ENCODE peak calls at places on chromosomes 2 and 18, in four cellular contexts. U is kidney, X is stomach, M is left lung. T is an unnamed sample. For H3K4me1, the result is how much of the 10 kb centered on the place peaks cover.

GRCh38 chr2:229601396-229601795 is 113.0 kb downstream of the DNER start:
- DNase-seq in U (no peak), X (no peak), M (no peak), T (no peak)

GRCh38 chr2:24734741-24735140 is 58.5 kb downstream of the PTRHD1 start:
- DNase-seq in U (no peak), X (no peak), M (no peak), T (no peak)

GRCh38 chr18:73244411-73244810 is 376.6 kb upstream of the NETO1 start:
- DNase-seq in U (no peak), X (no peak), M (no peak), T (no peak)

GRCh38 chr2:37306024-37306423 is 18.6 kb downstream of the PRKD3 start:
- DNase-seq in U (no peak), X (no peak), M (no peak), T (no peak)

GRCh38 chr2:129318581-129319421 is 660.7 kb upstream of the RAB6C start:
- DNase-seq in U (no peak), X (no peak), M (no peak), T (no peak)

GRCh38 chr2:223894009-223894408 is 51.1 kb downstream of the WDFY1 start:
- DNase-seq in U (no peak), X (no peak), M (no peak), T (no peak)

GRCh38 chr2:149858214-149858613 is 270.6 kb upstream of the MMADHC start:
- DNase-seq in U (no peak), X (no peak), M (no peak), T (no peak)

GRCh38 chr2:20514596-20515269 is 67.9 kb downstream of the RHOB start:
- DNase-seq in U (peak), X (no peak), M (peak), T (no peak)

GRCh38 chr2:224650815-224651439 is 65.2 kb downstream of the CCDC195 start:
- DNase-seq in U (no peak), X (no peak), M (no peak), T (no peak)

GRCh38 chr2:33322607-33323006 is 153.8 kb upstream of the RASGRP3 start:
- DNase-seq in U (no peak), X (no peak), M (no peak), T (no peak)

GRCh38 chr2:154470386-154470785 is 228.1 kb upstream of the KCNJ3 start:
- DNase-seq in U (no peak), X (no peak), M (no peak), T (no peak)

GRCh38 chr2:236001166-236001828 is 166.9 kb downstream of the GBX2 start:
- DNase-seq in U (no peak), X (no peak), M (no peak), T (no peak)

GRCh38 chr2:73999881-74000597 is 15.3 kb downstream of the TET3 start:
- DNase-seq in U (no peak), X (no peak), M (no peak), T (no peak)

GRCh38 chr2:166230024-166230723 is 102.4 kb upstream of the SCN1A start:
- DNase-seq in U (no peak), X (no peak), M (no peak), T (no peak)

GRCh38 chr18:26703170-26703933 is 155.0 kb upstream of the KCTD1 start:
- DNase-seq in U (no peak), X (peak), M (no peak), T (no peak)

GRCh38 chr18:13892098-13892497 is 23.2 kb downstream of the MC2R start:
- DNase-seq in U (no peak), X (no peak), M (no peak), T (no peak)

GRCh38 chr2:82013641-82014040 is 1709.1 kb upstream of the LRRTM1 start:
- DNase-seq in U (no peak), X (no peak), M (no peak), T (no peak)

GRCh38 chr2:95022309-95023221 is 2.9 kb upstream of the MAL start:
- DNase-seq in U (peak), X (peak), M (peak), T (peak)

GRCh38 chr2:191421950-191422349 is 176.7 kb downstream of the MYO1B start:
- DNase-seq in U (no peak), X (no peak), M (no peak), T (no peak)

GRCh38 chr2:48219555-48220436 is 310.2 kb upstream of the STON1 start:
- DNase-seq in U (no peak), X (no peak), M (no peak), T (no peak)

GRCh38 chr2:40554665-40555294 is 102.9 kb upstream of the SLC8A1 start:
- DNase-seq in U (peak), X (peak), M (peak), T (no peak)

GRCh38 chr2:65639156-65639876 is 206.9 kb upstream of the SPRED2 start:
- DNase-seq in U (no peak), X (no peak), M (no peak), T (no peak)

DNA sequence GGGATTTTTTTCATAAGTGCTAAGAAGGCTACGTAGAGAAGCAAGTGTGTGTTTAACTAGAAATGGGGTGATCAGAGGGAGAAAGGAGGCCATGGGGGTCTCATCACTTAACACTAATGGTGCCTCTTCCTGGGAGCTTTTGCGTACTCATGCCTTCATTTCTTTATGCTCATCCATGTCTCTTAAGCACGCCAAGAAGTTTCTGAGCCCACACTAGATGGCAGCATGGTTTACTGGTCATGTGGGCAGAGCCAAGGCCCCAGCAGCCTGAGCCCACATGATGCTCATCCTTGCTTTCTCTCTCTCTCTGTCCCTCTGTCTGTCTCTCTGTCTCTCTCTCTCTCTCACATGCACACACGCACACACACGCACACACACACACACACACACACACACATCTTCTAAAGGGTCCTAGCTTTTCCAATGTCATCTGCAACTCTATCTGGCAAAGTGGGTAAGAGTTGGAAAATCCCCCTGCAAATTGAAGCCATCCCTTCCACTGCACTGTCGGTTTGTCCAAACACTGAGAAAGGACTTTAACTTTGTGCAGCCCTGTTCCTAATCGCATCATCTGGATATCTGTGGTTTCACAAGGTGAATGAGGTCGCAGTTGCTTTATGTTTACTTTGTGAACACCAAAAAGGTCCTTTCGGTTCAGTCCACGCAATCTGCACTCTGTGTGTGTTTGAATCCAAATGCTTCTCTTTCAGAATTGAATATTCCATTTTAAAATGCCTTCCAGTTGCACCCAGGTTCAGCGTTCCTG is 137.2 kb upstream of the CCDC68 start:
- DNase-seq in U (no peak), X (no peak), M (no peak), T (no peak)
- TF ChIP-seq CTCF in U (peak), X (no peak), M (no peak), T (no peak)

GRCh38 chr18:48834421-48835011 is 116.2 kb downstream of the SMAD7 start:
- DNase-seq in U (peak), X (peak), M (peak), T (peak)
- H3K4me3 ChIP-seq in U (no peak), X (peak), M (no peak), T (peak)

GRCh38 chr2:230687498-230687897 is 25.1 kb upstream of the CAB39 start:
- DNase-seq in U (no peak), X (no peak), M (no peak), T (no peak)
- H3K4me1 ChIP-seq in U (under half), X (under half), M (under half), T (under half)

GRCh38 chr2:152648336-152648735 is 68.9 kb downstream of the PRPF40A start:
- DNase-seq in U (no peak), X (no peak), M (no peak), T (no peak)
- TF ChIP-seq CTCF in U (peak), X (peak), M (peak), T (no peak)

DNA sequence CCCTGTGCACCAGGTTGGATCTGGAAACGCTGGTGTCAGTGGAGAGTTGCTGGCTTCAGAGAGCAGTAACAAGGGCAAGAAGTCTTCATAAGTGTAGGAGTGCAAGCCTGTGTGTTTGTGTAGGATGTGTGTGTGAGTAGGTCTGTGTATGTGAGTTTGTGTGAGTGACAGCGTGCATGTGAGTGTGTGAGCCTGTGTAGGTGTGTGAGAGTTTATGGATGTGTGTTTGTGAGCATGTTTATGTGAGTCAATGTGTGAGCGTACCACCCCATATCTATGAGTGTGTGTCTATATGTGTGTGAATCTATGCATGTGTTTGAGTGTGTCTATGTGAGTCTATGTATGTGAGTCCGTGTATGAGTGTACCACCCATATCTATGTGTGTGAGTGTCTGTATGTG is 86.5 kb upstream of the ATG16L1 start:
- DNase-seq in U (no peak), X (no peak), M (no peak), T (no peak)
- H3K4me3 ChIP-seq in U (no peak), X (no peak), M (no peak), T (no peak)

GRCh38 chr2:160315337-160315736 is 115.3 kb upstream of the ITGB6 start:
- DNase-seq in U (no peak), X (no peak), M (no peak), T (no peak)
- H3K4me1 ChIP-seq in U (under half), X (under half), M (under half), T (under half)

GRCh38 chr2:62724886-62725711 is 19.6 kb downstream of the EHBP1 start:
- DNase-seq in U (no peak), X (peak), M (no peak), T (peak)
- TF ChIP-seq CTCF in U (peak), X (no peak), M (no peak), T (no peak)

GRCh38 chr2:172101707-172102158 is 967 bp downstream of the DLX2 start:
- DNase-seq in U (peak), X (no peak), M (no peak), T (no peak)

GRCh38 chr2:172105715-172106124 is 3.0 kb upstream of the DLX2 start:
- DNase-seq in U (no peak), X (no peak), M (no peak), T (no peak)

GRCh38 chr2:172102159-172102857 is 392 bp downstream of the DLX2 start:
- DNase-seq in U (peak), X (no peak), M (no peak), T (peak)

GRCh38 chr2:172102858-172103359 is at the start of gene DLX2:
- DNase-seq in U (peak), X (peak), M (peak), T (peak)

GRCh38 chr2:172103471-172104292 is 982 bp upstream of the DLX2 start:
- DNase-seq in U (peak), X (peak), M (peak), T (no peak)
- H3K4me3 ChIP-seq in U (peak), X (peak), M (peak), T (peak)

GRCh38 chr2:203689424-203690109 is 16.9 kb upstream of the CD28 start:
- DNase-seq in U (no peak), X (no peak), M (no peak), T (no peak)
- H3K4me1 ChIP-seq in U (under half), X (under half), M (under half), T (under half)

DNA sequence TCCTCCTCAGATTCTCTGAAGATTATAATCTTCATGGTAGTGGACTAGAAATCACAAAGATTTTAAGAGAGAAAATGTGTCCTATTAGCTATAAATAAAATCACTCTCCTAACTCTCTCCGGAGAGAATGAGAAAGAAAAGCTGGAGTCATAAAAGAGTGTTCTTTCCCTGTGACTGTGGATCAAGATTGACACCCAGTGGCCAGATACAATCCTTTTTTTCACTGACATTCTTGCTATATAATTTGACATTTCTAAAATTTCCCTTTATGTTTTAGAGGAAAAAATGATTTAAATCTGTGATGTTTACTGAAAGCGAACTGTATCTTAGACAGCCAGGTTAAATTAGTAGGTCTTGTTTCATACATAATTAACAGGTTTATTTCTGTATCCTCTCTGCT is 35.4 kb upstream of the LRP2 start:
- DNase-seq in U (no peak), X (no peak), M (no peak), T (no peak)
- TF ChIP-seq CTCF in U (peak), X (no peak), M (no peak), T (no peak)

T was measured in CD8-positive, alpha-beta T cell.